ENCODE peak calls at places on chromosomes 6 and 20, in seven cellular contexts. H, K, W, J, O, Y and A are unnamed samples.

GRCh38 chr6:42783876-42784738 is 2.3 kb downstream of the BICRAL start:
- DNase-seq in H (no peak), K (no peak), W (no peak), J (no peak), O (no peak), Y (no peak), A (no peak)

GRCh38 chr20:64084209-64085152 is at the start of gene LKAAEAR1:
- DNase-seq in H (no peak), K (no peak), W (no peak), J (no peak), O (no peak), Y (no peak), A (no peak)

GRCh38 chr6:85640806-85641205 is 1.9 kb downstream of the SYNCRIP start:
- DNase-seq in H (no peak), K (no peak), W (no peak), J (peak), O (no peak), Y (no peak), A (no peak)

GRCh38 chr6:44297063-44298038 is 15.8 kb downstream of the AARS2 start:
- DNase-seq in H (no peak), K (peak), W (no peak), J (peak), O (peak), Y (no peak), A (peak)

GRCh38 chr20:49230575-49231211 is 11.5 kb downstream of the DDX27 start:
- DNase-seq in H (peak), K (peak), W (no peak), J (peak), O (no peak), Y (no peak), A (no peak)

GRCh38 chr6:13917141-13917540 is 7.6 kb upstream of the RNF182 start:
- DNase-seq in H (no peak), K (no peak), W (no peak), J (peak), O (no peak), Y (no peak), A (no peak)

GRCh38 chr6:128630213-128630612 is 109.8 kb upstream of the PTPRK start:
- DNase-seq in H (no peak), K (no peak), W (no peak), J (no peak), O (no peak), Y (no peak), A (no peak)

GRCh38 chr20:49859807-49860206 is 47.2 kb downstream of the SLC9A8 start:
- DNase-seq in H (no peak), K (no peak), W (no peak), J (no peak), O (no peak), Y (no peak), A (no peak)

GRCh38 chr20:58604410-58604881 is 46.6 kb upstream of the STX16 start:
- DNase-seq in H (no peak), K (no peak), W (no peak), J (peak), O (no peak), Y (no peak), A (no peak)

GRCh38 chr20:63696311-63696627 is 183 bp upstream of the TNFRSF6B start:
- DNase-seq in H (peak), K (no peak), W (no peak), J (no peak), O (no peak), Y (no peak), A (peak)

GRCh38 chr6:152201134-152201533 is 393.7 kb downstream of the ESR1 start:
- DNase-seq in H (no peak), K (no peak), W (no peak), J (no peak), O (no peak), Y (no peak), A (no peak)

GRCh38 chr6:85726206-85726605 is 83.5 kb upstream of the SYNCRIP start:
- DNase-seq in H (no peak), K (no peak), W (no peak), J (peak), O (no peak), Y (no peak), A (no peak)

GRCh38 chr6:1615651-1616420 is 6.1 kb downstream of the FOXC1 start:
- DNase-seq in H (no peak), K (no peak), W (no peak), J (no peak), O (no peak), Y (no peak), A (no peak)

GRCh38 chr20:62702886-62703852 is 5.5 kb upstream of the NTSR1 start:
- DNase-seq in H (no peak), K (no peak), W (no peak), J (peak), O (no peak), Y (peak), A (no peak)

GRCh38 chr20:44593721-44594120 is 11.3 kb downstream of the PKIG start:
- DNase-seq in H (no peak), K (no peak), W (no peak), J (no peak), O (no peak), Y (no peak), A (no peak)

GRCh38 chr6:41718828-41719227 is 16.6 kb downstream of the TFEB start:
- DNase-seq in H (no peak), K (no peak), W (no peak), J (no peak), O (no peak), Y (no peak), A (no peak)

GRCh38 chr6:145632971-145633370 is 102.3 kb downstream of the EPM2A start:
- DNase-seq in H (no peak), K (no peak), W (no peak), J (no peak), O (no peak), Y (no peak), A (no peak)

GRCh38 chr20:48789185-48789668 is 38.6 kb downstream of the PREX1 start:
- DNase-seq in H (no peak), K (no peak), W (no peak), J (no peak), O (no peak), Y (no peak), A (peak)

GRCh38 chr6:106527979-106528378 is 101.3 kb downstream of the RTN4IP1 start:
- DNase-seq in H (no peak), K (no peak), W (no peak), J (peak), O (no peak), Y (peak), A (no peak)

GRCh38 chr6:43969158-43969981 is 157.9 kb downstream of the MRPL14 start:
- DNase-seq in H (no peak), K (no peak), W (no peak), J (no peak), O (no peak), Y (no peak), A (no peak)

GRCh38 chr6:117677553-117678131 is 2.4 kb downstream of the NUS1 start:
- DNase-seq in H (no peak), K (no peak), W (no peak), J (peak), O (no peak), Y (no peak), A (no peak)

GRCh38 chr6:35727206-35727934 is 9.5 kb upstream of the ARMC12 start:
- DNase-seq in H (no peak), K (peak), W (no peak), J (peak), O (peak), Y (no peak), A (peak)

GRCh38 chr6:34412643-34413214 is 13.1 kb downstream of the RPS10 start:
- DNase-seq in H (no peak), K (no peak), W (no peak), J (no peak), O (no peak), Y (no peak), A (no peak)

GRCh38 chr20:49513009-49513408 is 30.5 kb upstream of the KCNB1 start:
- DNase-seq in H (no peak), K (no peak), W (no peak), J (no peak), O (no peak), Y (no peak), A (no peak)

GRCh38 chr6:20610636-20611200 is 76.5 kb downstream of the CDKAL1 start:
- DNase-seq in H (no peak), K (no peak), W (no peak), J (peak), O (no peak), Y (no peak), A (no peak)

GRCh38 chr20:33482581-33482980 is 7.3 kb upstream of the CBFA2T2 start:
- DNase-seq in H (no peak), K (no peak), W (no peak), J (no peak), O (no peak), Y (no peak), A (no peak)

GRCh38 chr6:31898200-31899011 is 908 bp upstream of the EHMT2 start:
- DNase-seq in H (no peak), K (no peak), W (no peak), J (peak), O (peak), Y (no peak), A (peak)

GRCh38 chr6:30325150-30325872 is 1.4 kb upstream of the TRIM39 start:
- DNase-seq in H (peak), K (peak), W (peak), J (peak), O (peak), Y (no peak), A (peak)

GRCh38 chr6:106783631-106784566 is 154.5 kb downstream of the QRSL1 start:
- DNase-seq in H (no peak), K (no peak), W (no peak), J (no peak), O (no peak), Y (no peak), A (no peak)

GRCh38 chr6:137514418-137514817 is 20.2 kb upstream of the OLIG3 start:
- DNase-seq in H (no peak), K (no peak), W (no peak), J (no peak), O (no peak), Y (no peak), A (no peak)

GRCh38 chr20:3923818-3924217 is 34.6 kb downstream of the PANK2 start:
- DNase-seq in H (no peak), K (no peak), W (no peak), J (peak), O (no peak), Y (no peak), A (no peak)

GRCh38 chr6:130725551-130725950 is 101.7 kb upstream of the SMLR1 start:
- DNase-seq in H (no peak), K (no peak), W (no peak), J (no peak), O (no peak), Y (no peak), A (no peak)

GRCh38 chr20:59994697-59995122 is 36.5 kb downstream of the CDH26 start:
- DNase-seq in H (no peak), K (no peak), W (no peak), J (no peak), O (peak), Y (no peak), A (no peak)

GRCh38 chr20:11035211-11035610 is 361.4 kb upstream of the JAG1 start:
- DNase-seq in H (no peak), K (no peak), W (no peak), J (no peak), O (no peak), Y (no peak), A (no peak)

GRCh38 chr20:50675671-50676376 is 15.5 kb downstream of the RIPOR3 start:
- DNase-seq in H (no peak), K (no peak), W (no peak), J (no peak), O (peak), Y (no peak), A (no peak)

GRCh38 chr20:5970381-5970780 is 19.9 kb downstream of the MCM8 start:
- DNase-seq in H (no peak), K (no peak), W (no peak), J (no peak), O (no peak), Y (no peak), A (no peak)

GRCh38 chr20:59792300-59792699 is 141.1 kb downstream of the SYCP2 start:
- DNase-seq in H (no peak), K (no peak), W (no peak), J (no peak), O (no peak), Y (no peak), A (no peak)

GRCh38 chr6:5115168-5115567 is 30.0 kb downstream of the PPP1R3G start:
- DNase-seq in H (no peak), K (no peak), W (no peak), J (peak), O (no peak), Y (no peak), A (no peak)
- TF ChIP-seq CTCF in H (no peak), K (no peak), W (no peak), J (peak), O (no peak), Y (peak), A (no peak)

GRCh38 chr6:18976966-18977365 is 589.8 kb downstream of the RNF144B start:
- DNase-seq in H (no peak), K (no peak), W (no peak), J (no peak), O (no peak), Y (no peak), A (no peak)
- TF ChIP-seq CTCF in H (no peak), K (no peak), W (no peak), J (no peak), O (no peak), Y (no peak), A (no peak)

GRCh38 chr20:54256202-54256601 is 48.3 kb downstream of the PFDN4 start:
- DNase-seq in H (no peak), K (no peak), W (no peak), J (no peak), O (no peak), Y (no peak), A (no peak)

GRCh38 chr20:54254596-54254995 is 46.7 kb downstream of the PFDN4 start:
- DNase-seq in H (no peak), K (no peak), W (no peak), J (no peak), O (no peak), Y (no peak), A (no peak)

GRCh38 chr20:54257090-54257816 is 49.4 kb downstream of the PFDN4 start:
- DNase-seq in H (no peak), K (no peak), W (no peak), J (peak), O (no peak), Y (peak), A (no peak)

GRCh38 chr20:54251093-54251492 is 43.2 kb downstream of the PFDN4 start:
- DNase-seq in H (no peak), K (no peak), W (no peak), J (no peak), O (no peak), Y (no peak), A (no peak)

GRCh38 chr20:54255157-54255556 is 47.3 kb downstream of the PFDN4 start:
- DNase-seq in H (no peak), K (no peak), W (no peak), J (peak), O (no peak), Y (no peak), A (no peak)
- TF ChIP-seq CTCF in H (no peak), K (no peak), W (no peak), J (no peak), O (no peak), Y (no peak), A (no peak)

GRCh38 chr6:75213732-75214131 is 7.9 kb upstream of the COL12A1 start:
- DNase-seq in H (no peak), K (no peak), W (no peak), J (no peak), O (no peak), Y (no peak), A (peak)
- TF ChIP-seq CTCF in H (no peak), K (no peak), W (peak), J (no peak), O (no peak), Y (no peak), A (peak)

GRCh38 chr6:126123226-126123625 is 136.9 kb downstream of the TRMT11 start:
- DNase-seq in H (no peak), K (no peak), W (no peak), J (peak), O (no peak), Y (no peak), A (no peak)

GRCh38 chr6:126127662-126128061 is 141.3 kb downstream of the TRMT11 start:
- DNase-seq in H (no peak), K (no peak), W (no peak), J (no peak), O (no peak), Y (no peak), A (no peak)
- TF ChIP-seq CTCF in H (no peak), K (peak), W (no peak), J (no peak), O (no peak), Y (no peak), A (peak)

GRCh38 chr20:17611540-17612286 is 41.8 kb downstream of the DSTN start:
- DNase-seq in H (no peak), K (no peak), W (no peak), J (peak), O (no peak), Y (no peak), A (peak)
- TF ChIP-seq CTCF in H (no peak), K (peak), W (peak), J (no peak), O (peak), Y (peak), A (peak)

GRCh38 chr6:57035549-57035948 is 10.9 kb upstream of the KIAA1586 start:
- DNase-seq in H (no peak), K (no peak), W (no peak), J (no peak), O (no peak), Y (no peak), A (no peak)

GRCh38 chr6:57044568-57044967 is 1.9 kb upstream of the KIAA1586 start:
- DNase-seq in H (no peak), K (no peak), W (no peak), J (no peak), O (no peak), Y (no peak), A (no peak)

GRCh38 chr6:57038906-57039305 is 7.6 kb upstream of the KIAA1586 start:
- DNase-seq in H (no peak), K (no peak), W (no peak), J (no peak), O (no peak), Y (no peak), A (no peak)

DNA sequence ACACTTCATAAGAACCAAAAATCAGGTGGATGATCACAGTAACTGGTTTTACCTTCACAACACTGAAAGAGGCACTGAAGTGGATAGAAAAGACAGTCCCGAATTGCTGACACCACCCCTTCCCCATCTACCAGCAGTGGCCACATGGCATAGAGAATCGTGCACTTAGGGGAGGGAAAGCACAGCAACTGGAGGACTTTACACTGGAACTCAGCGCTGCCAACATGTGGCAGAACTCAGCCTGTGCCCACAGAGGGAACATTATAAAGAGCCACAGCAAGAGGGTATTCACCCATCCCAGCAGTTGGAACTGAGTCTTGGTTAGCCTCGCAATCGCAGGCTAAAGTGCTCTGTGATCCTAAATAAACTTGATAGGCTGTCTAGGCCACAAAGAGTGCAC is 6.5 kb upstream of the KIAA1586 start:
- DNase-seq in H (no peak), K (no peak), W (no peak), J (no peak), O (no peak), Y (no peak), A (no peak)
- TF ChIP-seq CTCF in H (no peak), K (no peak), W (peak), J (peak), O (no peak), Y (no peak), A (no peak)

DNA sequence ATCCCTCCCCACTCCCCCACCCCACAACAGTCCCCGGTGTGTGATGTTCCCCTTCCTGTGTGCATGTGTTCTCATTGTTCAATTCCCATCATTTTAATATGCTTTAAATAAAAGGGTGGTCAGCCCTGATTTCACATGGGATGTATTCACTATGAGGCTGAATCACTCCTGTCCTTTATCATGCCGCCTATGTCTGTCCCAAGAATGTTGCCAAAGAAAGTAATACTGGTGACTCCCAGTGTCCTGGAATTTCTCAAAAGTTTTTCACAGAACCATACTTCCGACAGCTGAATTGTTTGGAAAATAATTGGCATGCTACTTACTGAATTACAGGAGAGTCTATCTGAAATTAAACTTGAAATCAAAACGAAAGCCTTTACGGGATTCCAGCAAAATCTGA is 217.7 kb downstream of the HAO1 start:
- DNase-seq in H (no peak), K (no peak), W (no peak), J (peak), O (no peak), Y (no peak), A (no peak)
- TF ChIP-seq CTCF in H (no peak), K (no peak), W (no peak), J (no peak), O (no peak), Y (no peak), A (no peak)

GRCh38 chr20:24531202-24531601 is 61.8 kb downstream of the SYNDIG1 start:
- DNase-seq in H (no peak), K (no peak), W (no peak), J (no peak), O (no peak), Y (no peak), A (no peak)
- TF ChIP-seq CTCF in H (no peak), K (no peak), W (no peak), J (no peak), O (no peak), Y (no peak), A (no peak)